ENCODE peak calls at places on chromosome 20, in six cellular contexts. L, B, I, C, Z and T are unnamed samples.

GRCh38 chr20:4366076-4366475 is 350.7 kb upstream of the RNF24 start:
- DNase-seq in C (no peak), I (no peak), B (peak), L (no peak), Z (no peak), T (no peak)

GRCh38 chr20:13510837-13511488 is 127.8 kb downstream of the TASP1 start:
- DNase-seq in B (no peak), Z (no peak), I (no peak), C (no peak), L (no peak), T (peak)

GRCh38 chr20:19397676-19398075 is 185.2 kb downstream of the SLC24A3 start:
- DNase-seq in C (no peak), B (no peak), Z (no peak), L (no peak), I (no peak), T (no peak)

GRCh38 chr20:62122659-62123449 is 579 bp downstream of the LSM14B start:
- DNase-seq in C (no peak), B (peak), Z (no peak), I (no peak), L (peak), T (no peak)

GRCh38 chr20:45890077-45890996 is 671 bp downstream of the NEURL2 start:
- DNase-seq in I (no peak), L (peak), Z (peak), C (peak), B (no peak), T (peak)

GRCh38 chr20:11920083-11920482 is 2.4 kb downstream of the BTBD3 start:
- DNase-seq in I (no peak), B (no peak), L (no peak), C (no peak), Z (no peak), T (no peak)

GRCh38 chr20:38001173-38001875 is 31.9 kb downstream of the TTI1 start:
- DNase-seq in Z (no peak), B (peak), L (peak), C (no peak), I (no peak), T (peak)

GRCh38 chr20:55333798-55334197 is 671.5 kb downstream of the CBLN4 start:
- DNase-seq in B (no peak), I (no peak), C (no peak), Z (no peak), L (no peak), T (no peak)

GRCh38 chr20:44137210-44137781 is 49.7 kb downstream of the JPH2 start:
- DNase-seq in L (peak), Z (peak), B (no peak), I (no peak), C (peak), T (peak)

GRCh38 chr20:2421247-2421646 is 40.5 kb downstream of the TGM6 start:
- DNase-seq in C (no peak), Z (no peak), L (peak), I (peak), B (no peak), T (no peak)

GRCh38 chr20:21571841-21572690 is 58.2 kb upstream of the NKX2-2 start:
- DNase-seq in L (peak), I (no peak), C (peak), B (no peak), Z (no peak), T (no peak)

GRCh38 chr20:41004561-41005360 is 23.9 kb upstream of the TOP1 start:
- DNase-seq in Z (no peak), B (peak), C (no peak), I (no peak), L (peak), T (peak)
- H3K9ac ChIP-seq in Z (no peak), B (no peak), C (no peak), I (peak), L (peak), T (peak)

GRCh38 chr20:33810885-33811762 is at the start of gene CHMP4B:
- DNase-seq in B (peak), C (peak), Z (peak), I (peak), L (peak), T (peak)

GRCh38 chr20:33814238-33814712 is 3.1 kb downstream of the CHMP4B start:
- DNase-seq in Z (no peak), I (no peak), B (no peak), L (no peak), C (no peak), T (no peak)

GRCh38 chr20:33811763-33812672 is 870 bp downstream of the CHMP4B start:
- DNase-seq in B (peak), Z (no peak), C (peak), I (no peak), L (peak), T (peak)

GRCh38 chr20:33815671-33816070 is 4.5 kb downstream of the CHMP4B start:
- DNase-seq in Z (no peak), I (no peak), L (no peak), C (no peak), B (no peak), T (no peak)

DNA sequence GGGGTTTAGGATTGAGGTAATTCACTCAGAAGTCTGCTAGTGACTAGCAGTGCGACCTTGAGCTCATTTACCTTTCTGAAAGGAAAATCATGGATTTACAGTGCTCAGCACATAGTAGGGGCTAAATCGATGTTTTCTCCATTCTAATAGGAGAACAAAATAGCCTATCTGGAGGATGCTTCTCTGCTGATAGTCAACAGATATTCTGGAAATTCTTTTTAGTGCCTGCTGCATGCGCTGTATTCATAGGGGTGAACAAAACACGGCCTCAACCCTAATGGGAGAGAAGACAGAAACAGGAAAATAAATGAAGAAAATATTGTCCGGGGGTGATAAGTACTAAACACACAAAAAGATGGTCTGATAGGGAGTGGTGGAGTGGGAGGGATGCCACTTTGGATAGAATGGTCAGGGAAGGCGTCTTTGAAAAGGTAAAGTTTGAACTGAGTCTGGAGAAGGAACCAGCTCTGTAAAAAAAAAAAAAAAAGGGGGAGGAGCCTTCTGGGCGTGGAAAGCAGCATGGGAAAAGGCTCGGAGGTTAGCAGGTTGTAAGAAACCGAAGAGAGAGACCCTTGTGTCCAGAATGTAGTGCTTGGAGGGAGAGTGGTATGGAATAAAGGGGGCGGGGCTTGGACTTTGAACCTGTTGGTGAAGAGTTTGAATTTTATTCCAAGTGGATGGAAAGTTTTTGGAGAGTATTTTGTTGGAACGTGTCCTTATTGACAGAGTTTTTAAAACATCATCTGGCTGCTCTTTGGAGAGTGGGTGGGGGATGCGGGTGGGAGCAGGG is 1.7 kb downstream of the CHMP4B start:
- DNase-seq in Z (no peak), C (no peak), I (no peak), B (peak), L (no peak), T (no peak)
- H2AFZ ChIP-seq in Z (no peak), C (no peak), I (no peak), B (peak), L (no peak), T (no peak)

GRCh38 chr20:32468860-32469259 is 110.7 kb downstream of the ASXL1 start:
- DNase-seq in L (no peak), I (no peak), Z (no peak), B (no peak), C (no peak), T (no peak)

GRCh38 chr20:32468313-32468640 is 110.1 kb downstream of the ASXL1 start:
- DNase-seq in Z (no peak), C (no peak), B (no peak), L (no peak), I (no peak), T (no peak)

GRCh38 chr20:32467506-32468312 is 109.6 kb downstream of the ASXL1 start:
- DNase-seq in L (no peak), B (no peak), Z (no peak), I (no peak), C (no peak), T (no peak)

GRCh38 chr20:32465092-32465900 is 107.2 kb downstream of the ASXL1 start:
- DNase-seq in L (peak), I (no peak), Z (no peak), C (no peak), B (peak), T (peak)

DNA sequence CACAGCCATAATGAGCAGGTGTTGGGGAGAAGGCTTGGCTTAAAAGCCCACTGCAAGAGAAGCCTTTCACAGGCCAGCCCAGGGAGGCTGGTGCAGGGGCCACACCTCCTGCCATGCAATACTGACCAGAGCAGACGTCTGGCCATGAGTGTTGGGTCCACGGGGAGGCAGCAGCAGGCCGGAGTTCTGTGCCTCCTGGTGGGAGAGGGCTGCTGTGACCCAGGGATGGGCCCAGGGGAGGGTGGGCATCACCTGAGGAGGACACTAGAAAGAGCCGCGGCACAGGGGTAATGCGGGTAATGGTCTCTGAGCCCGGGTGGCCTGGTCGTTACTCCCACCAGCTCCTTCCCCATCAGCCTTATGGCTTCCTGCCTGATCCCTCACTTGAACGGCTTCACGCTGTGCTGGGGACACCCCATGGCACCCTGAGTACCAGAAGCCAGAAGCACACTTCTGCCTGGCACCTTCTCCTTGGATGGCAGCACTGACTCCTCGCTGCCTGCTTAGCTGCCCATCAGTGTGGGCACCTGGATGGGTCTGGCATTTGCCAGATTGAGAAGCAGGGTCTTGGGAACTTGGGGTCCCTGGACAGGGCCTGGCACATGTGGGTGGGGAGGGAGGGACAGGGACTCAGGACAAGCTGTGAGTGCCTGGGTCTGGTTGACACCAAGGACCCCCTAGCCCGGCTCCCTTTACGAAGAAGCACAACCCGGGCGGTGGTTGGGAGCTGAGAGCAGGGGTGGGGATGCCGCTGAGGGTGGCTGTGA is 108.8 kb downstream of the ASXL1 start:
- DNase-seq in C (no peak), B (no peak), I (no peak), Z (no peak), L (no peak), T (no peak)
- H3K9ac ChIP-seq in C (no peak), B (no peak), I (no peak), Z (no peak), L (no peak), T (no peak)

GRCh38 chr20:34956751-34957472 is 1.2 kb downstream of the MYH7B start:
- DNase-seq in I (no peak), C (no peak), Z (no peak), L (no peak), B (no peak), T (no peak)
- H2AFZ ChIP-seq in I (no peak), C (peak), Z (no peak), L (peak), B (no peak), T (no peak)